ENCODE peak calls at places on chromosomes 12 and 14, in five cellular contexts. One of them, this sample, is unnamed. For H3K4me1, the result is how much of the 10 kb centered on the place peaks cover.

GRCh38 chr14:98602983-98603382 is 669.0 kb downstream of the BCL11B start:
- DNase-seq in IMR-90: no peak
- DNase-seq in mammary epithelial cell: no peak
- DNase-seq in neural progenitor cell: no peak
- DNase-seq in A549: no peak
- DNase-seq in this sample: no peak

GRCh38 chr14:81302613-81303012 is 81.9 kb upstream of the GTF2A1 start:
- DNase-seq in neural progenitor cell: no peak
- DNase-seq in mammary epithelial cell: no peak
- DNase-seq in IMR-90: no peak
- DNase-seq in A549: peak
- DNase-seq in this sample: no peak

GRCh38 chr14:91311284-91311662 is 66.8 kb upstream of the GPR68 start:
- DNase-seq in IMR-90: no peak
- DNase-seq in mammary epithelial cell: no peak
- DNase-seq in A549: no peak
- DNase-seq in neural progenitor cell: no peak
- DNase-seq in this sample: no peak

GRCh38 chr12:100643246-100643645 is 69.8 kb downstream of the GAS2L3 start:
- DNase-seq in mammary epithelial cell: no peak
- DNase-seq in A549: no peak
- DNase-seq in IMR-90: no peak
- DNase-seq in neural progenitor cell: no peak
- DNase-seq in this sample: peak

GRCh38 chr14:88245321-88245720 is 77.7 kb downstream of the KCNK10 start:
- DNase-seq in IMR-90: no peak
- DNase-seq in mammary epithelial cell: no peak
- DNase-seq in neural progenitor cell: peak
- DNase-seq in A549: no peak
- DNase-seq in this sample: peak

GRCh38 chr12:112097641-112098040 is 10.9 kb downstream of the NAA25 start:
- DNase-seq in A549: no peak
- DNase-seq in IMR-90: no peak
- DNase-seq in neural progenitor cell: no peak
- DNase-seq in mammary epithelial cell: no peak
- DNase-seq in this sample: peak

GRCh38 chr12:110742718-110743570 is at the start of gene PPP1CC:
- DNase-seq in mammary epithelial cell: peak
- DNase-seq in IMR-90: peak
- DNase-seq in neural progenitor cell: peak
- DNase-seq in A549: peak
- DNase-seq in this sample: peak

GRCh38 chr14:24072436-24072835 is 1.1 kb downstream of the CPNE6 start:
- DNase-seq in A549: no peak
- DNase-seq in mammary epithelial cell: no peak
- DNase-seq in neural progenitor cell: no peak
- DNase-seq in IMR-90: no peak
- DNase-seq in this sample: no peak

GRCh38 chr12:79933580-79934264 is 1.2 kb downstream of the PPP1R12A start:
- DNase-seq in A549: no peak
- DNase-seq in neural progenitor cell: peak
- DNase-seq in IMR-90: peak
- DNase-seq in mammary epithelial cell: peak
- DNase-seq in this sample: peak

GRCh38 chr12:109087250-109087649 is 6.0 kb downstream of the ALKBH2 start:
- DNase-seq in A549: no peak
- DNase-seq in mammary epithelial cell: peak
- DNase-seq in neural progenitor cell: no peak
- DNase-seq in IMR-90: no peak
- DNase-seq in this sample: no peak

GRCh38 chr12:119014368-119014767 is 33.0 kb downstream of the SRRM4 start:
- DNase-seq in neural progenitor cell: no peak
- DNase-seq in IMR-90: no peak
- DNase-seq in mammary epithelial cell: no peak
- DNase-seq in A549: no peak
- DNase-seq in this sample: no peak

GRCh38 chr12:132942611-132943010 is 13.5 kb downstream of the ZNF605 start:
- DNase-seq in mammary epithelial cell: no peak
- DNase-seq in A549: no peak
- DNase-seq in neural progenitor cell: no peak
- DNase-seq in IMR-90: no peak
- DNase-seq in this sample: no peak

GRCh38 chr12:132940071-132940719 is 15.9 kb downstream of the ZNF605 start:
- DNase-seq in A549: no peak
- DNase-seq in mammary epithelial cell: no peak
- DNase-seq in neural progenitor cell: no peak
- DNase-seq in IMR-90: no peak
- DNase-seq in this sample: no peak

GRCh38 chr12:132937476-132937875 is 18.6 kb downstream of the ZNF605 start:
- DNase-seq in IMR-90: no peak
- DNase-seq in A549: peak
- DNase-seq in mammary epithelial cell: no peak
- DNase-seq in neural progenitor cell: no peak
- DNase-seq in this sample: no peak

GRCh38 chr12:132945806-132946506 is 10.2 kb downstream of the ZNF605 start:
- DNase-seq in IMR-90: no peak
- DNase-seq in mammary epithelial cell: no peak
- DNase-seq in A549: no peak
- DNase-seq in neural progenitor cell: no peak
- DNase-seq in this sample: no peak

DNA sequence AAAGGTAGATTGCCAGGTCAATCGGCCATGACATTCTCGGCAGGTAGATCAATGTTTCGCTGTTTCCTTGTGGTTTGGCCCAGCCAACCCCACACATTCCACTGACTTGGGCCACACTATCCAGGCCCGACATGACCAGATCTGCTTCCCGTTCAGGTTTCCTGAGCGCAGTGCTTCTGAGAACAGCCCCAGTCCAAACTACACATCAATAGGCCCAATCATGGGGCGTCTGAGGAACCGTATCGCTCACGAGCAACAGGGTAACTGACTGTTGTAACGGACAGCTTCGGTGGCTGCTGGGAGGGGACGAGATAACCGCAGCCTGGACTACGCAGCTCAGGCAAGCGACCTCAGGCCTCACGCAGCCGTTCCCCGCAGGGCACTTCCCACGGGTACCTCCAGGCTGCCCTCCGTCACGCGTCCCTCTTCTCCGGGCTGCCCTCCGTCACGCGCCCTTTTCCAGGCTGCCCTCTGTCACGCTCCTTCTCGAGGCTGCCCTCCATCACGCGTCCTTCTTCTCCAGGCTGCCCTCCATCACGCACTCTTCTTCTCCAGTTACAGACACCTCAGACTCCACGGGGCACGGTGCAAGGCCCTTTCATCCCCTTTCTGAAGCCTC is 14.7 kb downstream of the ZNF605 start:
- DNase-seq in neural progenitor cell: no peak
- DNase-seq in IMR-90: no peak
- DNase-seq in mammary epithelial cell: no peak
- DNase-seq in A549: no peak
- DNase-seq in this sample: no peak
- TF ChIP-seq CTCF in neural progenitor cell: no peak
- TF ChIP-seq CTCF in IMR-90: no peak
- TF ChIP-seq CTCF in mammary epithelial cell: no peak
- TF ChIP-seq CTCF in A549: no peak
- TF ChIP-seq CTCF in this sample: no peak

GRCh38 chr14:79745046-79745445 is 466.3 kb downstream of the DIO2 start:
- DNase-seq in A549: no peak
- DNase-seq in IMR-90: peak
- DNase-seq in neural progenitor cell: no peak
- DNase-seq in mammary epithelial cell: no peak
- DNase-seq in this sample: no peak
- H3K4me2 ChIP-seq in A549: no peak
- H3K4me2 ChIP-seq in IMR-90: no peak
- H3K4me2 ChIP-seq in neural progenitor cell: no peak
- H3K4me2 ChIP-seq in mammary epithelial cell: no peak
- H3K4me2 ChIP-seq in this sample: no peak

GRCh38 chr14:33992274-33993050 is 41.6 kb upstream of the EGLN3 start:
- DNase-seq in mammary epithelial cell: peak
- DNase-seq in neural progenitor cell: no peak
- DNase-seq in A549: no peak
- DNase-seq in IMR-90: no peak
- DNase-seq in this sample: no peak
- H3K4me1 ChIP-seq in mammary epithelial cell: under half
- H3K4me1 ChIP-seq in neural progenitor cell: under half
- H3K4me1 ChIP-seq in A549: under half
- H3K4me1 ChIP-seq in IMR-90: under half
- H3K4me1 ChIP-seq in this sample: under half

GRCh38 chr12:46292754-46293402 is 24.0 kb upstream of the SLC38A1 start:
- DNase-seq in A549: no peak
- DNase-seq in mammary epithelial cell: peak
- DNase-seq in IMR-90: no peak
- DNase-seq in neural progenitor cell: no peak
- DNase-seq in this sample: peak
- TF ChIP-seq CTCF in A549: no peak
- TF ChIP-seq CTCF in mammary epithelial cell: peak
- TF ChIP-seq CTCF in IMR-90: no peak
- TF ChIP-seq CTCF in neural progenitor cell: no peak
- TF ChIP-seq CTCF in this sample: no peak

GRCh38 chr14:49586673-49587460 is 687 bp upstream of the RPS29 start:
- DNase-seq in IMR-90: peak
- DNase-seq in A549: peak
- DNase-seq in mammary epithelial cell: peak
- DNase-seq in neural progenitor cell: peak
- DNase-seq in this sample: peak
- H3K4me2 ChIP-seq in IMR-90: peak
- H3K4me2 ChIP-seq in A549: peak
- H3K4me2 ChIP-seq in mammary epithelial cell: peak
- H3K4me2 ChIP-seq in neural progenitor cell: peak
- H3K4me2 ChIP-seq in this sample: peak

DNA sequence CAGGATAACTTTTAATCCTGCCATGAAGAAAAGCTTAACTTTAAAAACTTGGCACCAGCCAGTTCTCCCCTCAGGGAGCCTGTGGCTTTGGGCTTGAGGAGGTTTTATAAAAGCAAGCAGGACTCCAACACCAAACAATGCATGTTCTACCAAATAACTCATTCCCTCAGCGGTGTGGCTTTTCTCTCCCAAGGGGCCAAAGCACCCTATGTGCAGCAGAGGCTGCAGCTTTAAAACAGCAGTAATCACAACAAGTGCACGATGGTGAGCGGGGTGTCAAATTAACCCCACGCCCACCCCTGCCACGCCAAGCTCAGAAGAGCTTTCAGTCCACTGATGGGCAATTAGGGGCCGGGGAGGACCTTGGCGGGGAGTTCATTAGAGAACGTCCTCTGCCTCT is 16.6 kb downstream of the CLMN start:
- DNase-seq in mammary epithelial cell: no peak
- DNase-seq in neural progenitor cell: no peak
- DNase-seq in IMR-90: no peak
- DNase-seq in A549: no peak
- DNase-seq in this sample: no peak
- H3K4me1 ChIP-seq in mammary epithelial cell: under half
- H3K4me1 ChIP-seq in neural progenitor cell: under half
- H3K4me1 ChIP-seq in IMR-90: under half
- H3K4me1 ChIP-seq in A549: under half
- H3K4me1 ChIP-seq in this sample: under half

GRCh38 chr14:78508023-78508422 is 337.9 kb downstream of the NRXN3 start:
- DNase-seq in IMR-90: no peak
- DNase-seq in neural progenitor cell: no peak
- DNase-seq in mammary epithelial cell: no peak
- DNase-seq in A549: no peak
- DNase-seq in this sample: no peak

GRCh38 chr14:78512021-78512420 is 341.8 kb downstream of the NRXN3 start:
- DNase-seq in neural progenitor cell: no peak
- DNase-seq in IMR-90: no peak
- DNase-seq in A549: no peak
- DNase-seq in mammary epithelial cell: no peak
- DNase-seq in this sample: no peak

GRCh38 chr14:78509516-78509915 is 339.3 kb downstream of the NRXN3 start:
- DNase-seq in mammary epithelial cell: no peak
- DNase-seq in A549: no peak
- DNase-seq in IMR-90: no peak
- DNase-seq in neural progenitor cell: no peak
- DNase-seq in this sample: no peak
- TF ChIP-seq CTCF in mammary epithelial cell: no peak
- TF ChIP-seq CTCF in A549: no peak
- TF ChIP-seq CTCF in IMR-90: no peak
- TF ChIP-seq CTCF in neural progenitor cell: no peak
- TF ChIP-seq CTCF in this sample: no peak

GRCh38 chr12:11906284-11906935 is 164.3 kb upstream of the BCL2L14 start:
- DNase-seq in mammary epithelial cell: no peak
- DNase-seq in IMR-90: peak
- DNase-seq in neural progenitor cell: no peak
- DNase-seq in A549: no peak
- DNase-seq in this sample: no peak

GRCh38 chr12:11897923-11898322 is 172.8 kb upstream of the BCL2L14 start:
- DNase-seq in A549: no peak
- DNase-seq in mammary epithelial cell: no peak
- DNase-seq in neural progenitor cell: no peak
- DNase-seq in IMR-90: no peak
- DNase-seq in this sample: no peak

GRCh38 chr12:11904124-11904523 is 166.6 kb upstream of the BCL2L14 start:
- DNase-seq in neural progenitor cell: no peak
- DNase-seq in IMR-90: no peak
- DNase-seq in A549: no peak
- DNase-seq in mammary epithelial cell: no peak
- DNase-seq in this sample: no peak

GRCh38 chr12:11902525-11902875 is 168.2 kb upstream of the BCL2L14 start:
- DNase-seq in IMR-90: no peak
- DNase-seq in A549: no peak
- DNase-seq in mammary epithelial cell: no peak
- DNase-seq in neural progenitor cell: no peak
- DNase-seq in this sample: no peak

GRCh38 chr12:11901687-11902524 is 168.8 kb upstream of the BCL2L14 start:
- DNase-seq in neural progenitor cell: no peak
- DNase-seq in IMR-90: no peak
- DNase-seq in A549: no peak
- DNase-seq in mammary epithelial cell: no peak
- DNase-seq in this sample: no peak
- H3K4me2 ChIP-seq in neural progenitor cell: no peak
- H3K4me2 ChIP-seq in IMR-90: no peak
- H3K4me2 ChIP-seq in A549: no peak
- H3K4me2 ChIP-seq in mammary epithelial cell: no peak
- H3K4me2 ChIP-seq in this sample: no peak

This sample was measured in PC-3.